ENCODE peak calls at places on chromosome 17, in eight cellular contexts. D is A549, V is tibial nerve, W is upper lobe of left lung, G is transverse colon, A is H1, R is stomach, M is K562. S is an unnamed sample.

GRCh38 chr17:79404136-79404911 is 206.5 kb downstream of the RBFOX3 start:
- DNase-seq in D (no peak), V (no peak), W (no peak), G (no peak), A (no peak), R (no peak), M (no peak), S (no peak)

GRCh38 chr17:14307560-14308024 is 6.7 kb downstream of the HS3ST3B1 start:
- DNase-seq in D (no peak), V (no peak), W (no peak), G (no peak), A (no peak), R (no peak), M (no peak), S (no peak)

GRCh38 chr17:57899822-57900221 is 50.0 kb upstream of the MRPS23 start:
- DNase-seq in D (peak; percentile 68), V (no peak), W (peak; percentile 94), G (peak; percentile 79), A (no peak), R (peak; percentile 83), M (no peak), S (no peak)

GRCh38 chr17:57528084-57528451 is 217.0 kb downstream of the CCDC182 start:
- DNase-seq in D (no peak), V (no peak), W (peak; percentile 32), G (no peak), A (no peak), R (no peak), M (no peak), S (no peak)

GRCh38 chr17:82754297-82755208 is 2.7 kb downstream of the TBCD start:
- DNase-seq in D (peak; percentile 63), V (no peak), W (no peak), G (peak; percentile 39), A (peak; percentile 61), R (no peak), M (peak; percentile 60), S (no peak)

GRCh38 chr17:74480290-74480689 is 13.9 kb downstream of the CD300A start:
- DNase-seq in D (no peak), V (no peak), W (no peak), G (no peak), A (no peak), R (no peak), M (no peak), S (no peak)

GRCh38 chr17:63358111-63358839 is 87.8 kb downstream of the CYB561 start:
- DNase-seq in D (peak; percentile 21), V (no peak), W (no peak), G (no peak), A (no peak), R (no peak), M (no peak), S (no peak)

GRCh38 chr17:61205931-61206330 is 193.7 kb upstream of the TBX2 start:
- DNase-seq in D (peak; percentile 13), V (no peak), W (no peak), G (no peak), A (no peak), R (no peak), M (no peak), S (no peak)

GRCh38 chr17:76943202-76943601 is 75.0 kb downstream of the MGAT5B start:
- DNase-seq in D (no peak), V (no peak), W (no peak), G (no peak), A (no peak), R (no peak), M (no peak), S (no peak)

GRCh38 chr17:76938009-76938408 is 69.8 kb downstream of the MGAT5B start:
- DNase-seq in D (no peak), V (no peak), W (no peak), G (no peak), A (no peak), R (no peak), M (no peak), S (no peak)

GRCh38 chr17:76943781-76944213 is 75.6 kb downstream of the MGAT5B start:
- DNase-seq in D (no peak), V (no peak), W (no peak), G (no peak), A (no peak), R (no peak), M (no peak), S (no peak)

GRCh38 chr17:76940293-76940692 is 72.1 kb downstream of the MGAT5B start:
- DNase-seq in D (no peak), V (no peak), W (no peak), G (no peak), A (peak; percentile 9), R (no peak), M (no peak), S (no peak)

DNA sequence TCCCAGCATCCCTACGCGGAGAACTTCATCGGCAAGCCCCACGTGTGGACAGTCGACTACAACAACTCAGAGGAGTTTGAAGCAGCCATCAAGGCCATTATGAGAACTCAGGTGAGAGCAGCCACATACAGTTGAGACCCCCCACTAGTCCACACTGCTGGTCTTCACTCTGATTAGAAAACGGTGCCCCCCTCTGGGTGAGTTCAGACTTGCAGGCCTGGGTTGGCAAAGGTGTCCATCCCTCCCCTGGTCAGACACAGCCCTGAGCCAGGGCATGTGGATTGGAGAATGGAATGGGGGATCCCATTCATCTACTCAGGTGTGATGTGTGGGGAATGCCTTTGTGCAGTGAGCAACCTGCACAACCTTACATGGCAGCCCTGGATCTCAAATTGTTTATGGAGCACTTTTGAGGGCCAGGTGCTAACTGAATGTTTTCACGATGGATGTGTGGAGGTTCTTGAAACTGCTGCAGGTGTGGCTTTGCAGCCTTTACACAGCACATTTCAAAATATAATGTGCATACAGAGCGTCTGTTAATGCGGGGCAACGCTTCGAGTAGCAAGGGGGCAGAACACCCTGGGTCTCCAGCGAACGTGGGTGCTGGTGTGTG is 72.6 kb downstream of the MGAT5B start:
- DNase-seq in D (peak; percentile 27), V (no peak), W (no peak), G (no peak), A (peak; percentile 39), R (no peak), M (peak; percentile 34), S (no peak)
- TF ChIP-seq CTCF in D (no peak), V (no peak), W (no peak), G (no peak), A (peak; percentile 73), R (no peak), M (peak; percentile 38), S (no peak)

DNA sequence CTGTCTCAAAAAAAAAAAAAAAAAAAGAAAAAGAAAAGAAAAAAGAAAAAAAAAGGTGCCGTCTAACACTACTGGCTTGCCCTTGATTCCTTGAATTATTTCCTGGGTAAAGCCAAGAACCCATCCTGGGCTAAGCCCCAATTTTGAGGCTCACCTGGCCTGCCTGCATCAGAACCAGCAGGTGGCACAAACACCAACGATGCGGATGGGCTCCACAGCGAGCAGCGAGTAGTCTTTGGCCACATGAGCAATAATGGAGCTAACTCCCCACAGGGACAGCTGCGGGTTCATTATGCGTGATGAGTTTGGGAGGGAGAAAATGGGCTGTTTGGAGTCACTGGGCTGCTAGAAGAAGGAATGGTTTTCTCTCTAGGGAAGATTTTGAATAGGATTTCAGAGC is 91.1 kb downstream of the ASIC2 start:
- DNase-seq in D (no peak), V (no peak), W (no peak), G (no peak), A (no peak), R (no peak), M (no peak), S (no peak)
- TF ChIP-seq EP300 in D (no peak), V (no peak), W (no peak), G (no peak), A (no peak), R (no peak), M (no peak), S (no peak)

GRCh38 chr17:37410357-37410756 is 3.7 kb downstream of the TADA2A start:
- DNase-seq in D (no peak), V (no peak), W (no peak), G (no peak), A (no peak), R (no peak), M (no peak), S (no peak)

GRCh38 chr17:37405955-37406634 is 541 bp downstream of the ACACA start:
- DNase-seq in D (peak; percentile 22), V (no peak), W (no peak), G (no peak), A (no peak), R (no peak), M (no peak), S (no peak)

DNA sequence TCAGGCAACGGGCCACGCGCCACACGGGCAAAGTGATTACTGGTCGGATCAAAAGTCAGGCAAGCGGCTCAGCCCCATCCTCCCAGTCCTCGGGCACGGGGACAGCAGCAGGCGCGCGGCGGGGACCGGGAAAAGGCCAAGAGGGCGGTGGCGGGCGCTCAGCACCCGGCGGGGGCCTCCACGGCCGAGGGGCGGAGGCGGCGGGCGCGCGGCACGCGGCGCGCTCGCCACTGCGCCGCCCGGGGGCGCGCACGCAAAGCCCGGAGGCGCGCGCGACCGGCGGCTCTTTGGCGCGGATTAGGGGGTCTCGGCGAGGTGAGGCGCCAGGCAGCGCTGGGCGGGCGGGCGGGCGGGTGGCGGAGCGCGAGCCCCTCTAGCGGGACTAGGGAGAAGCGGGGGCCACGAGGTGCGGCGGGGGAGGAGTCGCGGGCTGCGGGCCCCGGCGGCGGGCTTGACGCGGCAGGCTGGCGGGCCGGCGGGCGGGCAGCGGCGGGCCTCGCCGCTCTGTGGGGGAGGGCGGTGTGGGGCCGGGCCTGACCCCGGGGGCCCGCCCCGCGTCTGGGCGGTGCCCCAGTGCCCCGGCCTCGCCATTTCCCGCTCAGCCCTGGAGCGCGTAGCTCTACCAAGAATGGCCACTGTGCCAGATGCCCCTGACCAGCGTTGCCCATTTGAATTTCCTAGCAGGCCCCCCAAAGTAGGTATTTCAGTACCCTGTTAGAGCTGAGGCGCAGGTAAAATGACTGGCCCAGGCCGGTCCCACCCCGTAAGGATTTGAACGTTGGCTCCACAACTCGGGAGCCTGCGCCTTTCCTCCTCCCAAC is at the start of the genes ACACA and TADA2A:
- DNase-seq in D (peak; percentile 89), V (peak; percentile 46), W (peak; percentile 80), G (peak; percentile 85), A (peak; percentile 25), R (peak; percentile 82), M (peak; percentile 97), S (peak; percentile 62)
- TF ChIP-seq CTCF in D (no peak), V (no peak), W (no peak), G (peak; percentile 51), A (no peak), R (no peak), M (no peak), S (no peak)

GRCh38 chr17:77432034-77432554 is 291.3 kb downstream of the SEC14L1 start:
- DNase-seq in D (no peak), V (no peak), W (no peak), G (no peak), A (no peak), R (no peak), M (no peak), S (no peak)

GRCh38 chr17:77429735-77429984 is 288.9 kb downstream of the SEC14L1 start:
- DNase-seq in D (no peak), V (no peak), W (no peak), G (no peak), A (no peak), R (no peak), M (no peak), S (no peak)

GRCh38 chr17:77428020-77428781 is 287.4 kb downstream of the SEC14L1 start:
- DNase-seq in D (no peak), V (no peak), W (peak; percentile 62), G (peak; percentile 35), A (no peak), R (no peak), M (no peak), S (peak; percentile 37)

GRCh38 chr17:77428901-77429734 is 288.3 kb downstream of the SEC14L1 start:
- DNase-seq in D (no peak), V (no peak), W (no peak), G (no peak), A (no peak), R (no peak), M (no peak), S (no peak)

DNA sequence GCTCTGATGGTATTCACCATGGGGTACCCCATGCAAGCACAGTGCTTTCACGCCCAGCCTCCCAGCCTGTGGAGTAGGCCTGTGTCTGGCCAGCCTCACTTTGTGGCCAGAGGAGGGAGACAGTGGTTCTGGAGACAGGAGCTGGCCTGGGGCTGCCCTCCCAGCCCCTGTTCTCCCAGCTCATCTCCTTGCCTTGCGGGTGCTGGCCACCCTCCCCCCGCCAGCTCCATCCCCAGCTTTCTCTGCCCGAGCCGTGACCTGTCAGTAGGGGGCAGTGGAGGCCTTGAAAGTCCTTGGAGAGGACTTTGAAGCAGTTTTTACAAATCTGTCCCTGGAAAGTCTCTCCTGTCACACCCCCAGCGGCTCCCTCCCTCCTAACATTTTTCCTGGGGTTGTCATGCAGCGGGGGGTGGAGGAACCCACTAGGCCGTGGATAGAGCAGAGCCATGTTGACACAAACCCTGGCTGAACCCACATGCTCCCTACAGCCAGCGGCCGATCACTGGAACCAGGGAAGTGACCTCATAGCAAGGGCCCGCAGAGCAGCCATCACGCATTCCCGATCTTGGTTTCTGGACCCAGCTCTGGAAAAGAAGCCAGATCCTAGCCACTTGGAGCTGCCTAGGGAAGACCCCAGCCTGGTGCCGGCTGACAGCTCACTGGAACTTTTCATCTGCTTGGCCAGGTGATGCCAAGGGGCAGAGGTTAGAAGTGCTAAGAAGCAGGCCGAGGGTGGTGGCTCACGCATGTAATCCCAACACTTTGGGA is 289.4 kb downstream of the SEC14L1 start:
- DNase-seq in D (peak; percentile 88), V (peak; percentile 95), W (peak; percentile 79), G (peak; percentile 91), A (peak; percentile 86), R (peak; percentile 85), M (peak; percentile 82), S (peak; percentile 95)
- TF ChIP-seq EP300 in D (no peak), V (peak; percentile 31), W (peak; percentile 55), G (peak; percentile 65), A (no peak), R (peak; percentile 75), M (peak; percentile 30), S (peak; percentile 55)

S was measured in ovary.